ENCODE peak calls at places on chromosomes 2 and 18, in nine cellular contexts. W is lower leg skin, X is ascending aorta, T is AG09309, M is upper lobe of right lung, G is HFF-Myc, O is AG10803, J is neural progenitor cell, B is thoracic aorta. D is an unnamed sample.
A peak's percentile ranks its signal among the peaks of the same experiment; 100 is the strongest.

GRCh38 chr2:69490486-69490885 is 53.3 kb upstream of the NFU1 start:
- DNase-seq in W (no peak), X (no peak), T (no peak), M (no peak), G (no peak), O (no peak), J (no peak), B (no peak), D (no peak)

GRCh38 chr2:126855606-126856005 is 43.1 kb upstream of the TEX51 start:
- DNase-seq in W (no peak), X (no peak), T (no peak), M (peak; percentile 21), G (no peak), O (no peak), J (no peak), B (no peak), D (no peak)

GRCh38 chr2:12071343-12071742 is 324.9 kb downstream of the LPIN1 start:
- DNase-seq in W (no peak), X (no peak), T (no peak), M (no peak), G (no peak), O (no peak), J (no peak), B (no peak), D (no peak)

GRCh38 chr18:332007-332406 is 64.2 kb upstream of the THOC1 start:
- DNase-seq in W (peak; percentile 35), X (no peak), T (no peak), M (peak; percentile 69), G (peak; percentile 29), O (no peak), J (no peak), B (no peak), D (no peak)

GRCh38 chr2:121791253-121791652 is 35.8 kb downstream of the TSN start:
- DNase-seq in W (no peak), X (no peak), T (no peak), M (no peak), G (no peak), O (no peak), J (no peak), B (no peak), D (no peak)

GRCh38 chr18:64271264-64271663 is 122.4 kb upstream of the LINC00305 start:
- DNase-seq in W (no peak), X (no peak), T (no peak), M (no peak), G (no peak), O (no peak), J (no peak), B (no peak), D (no peak)

GRCh38 chr2:17272649-17273048 is 245.6 kb downstream of the RAD51AP2 start:
- DNase-seq in W (no peak), X (no peak), T (no peak), M (no peak), G (no peak), O (no peak), J (no peak), B (no peak), D (no peak)

GRCh38 chr18:46946656-46947282 is 29.4 kb downstream of the KATNAL2 start:
- DNase-seq in W (peak; percentile 61), X (peak; percentile 11), T (no peak), M (peak; percentile 86), G (peak; percentile 53), O (peak; percentile 69), J (peak; percentile 97), B (peak; percentile 30), D (peak; percentile 40)

GRCh38 chr18:23401400-23402347 is 51.4 kb upstream of the RIOK3 start:
- DNase-seq in W (no peak), X (no peak), T (no peak), M (peak; percentile 65), G (peak; percentile 32), O (peak; percentile 68), J (peak; percentile 78), B (no peak), D (peak; percentile 36)

GRCh38 chr2:228224410-228224809 is 42.9 kb upstream of the SPHKAP start:
- DNase-seq in W (no peak), X (no peak), T (no peak), M (no peak), G (no peak), O (no peak), J (no peak), B (no peak), D (peak; percentile 27)

GRCh38 chr2:201779996-201780673 is 598 bp downstream of the ALS2 start:
- DNase-seq in W (peak; percentile 22), X (no peak), T (no peak), M (no peak), G (no peak), O (peak; percentile 11), J (no peak), B (no peak), D (no peak)

GRCh38 chr2:36800381-36800780 is 103.9 kb downstream of the VIT start:
- DNase-seq in W (no peak), X (no peak), T (no peak), M (no peak), G (no peak), O (no peak), J (no peak), B (no peak), D (no peak)

GRCh38 chr18:57141208-57142129 is 5.4 kb upstream of the BOD1L2 start:
- DNase-seq in W (no peak), X (no peak), T (no peak), M (peak; percentile 73), G (no peak), O (no peak), J (no peak), B (no peak), D (no peak)

GRCh38 chr2:238127165-238128060 is 11.1 kb upstream of the KLHL30 start:
- DNase-seq in W (no peak), X (no peak), T (no peak), M (no peak), G (no peak), O (peak; percentile 31), J (peak; percentile 37), B (no peak), D (no peak)

GRCh38 chr2:90209009-90209408 is 1517.5 kb downstream of the RPIA start:
- DNase-seq in W (no peak), X (no peak), T (no peak), M (no peak), G (no peak), O (no peak), J (no peak), B (no peak), D (no peak)

GRCh38 chr2:50433635-50434034 is 598.3 kb downstream of the NRXN1 start:
- DNase-seq in W (no peak), X (no peak), T (no peak), M (no peak), G (no peak), O (no peak), J (no peak), B (no peak), D (no peak)

GRCh38 chr2:64751286-64752260 is 97.9 kb upstream of the SERTAD2 start:
- DNase-seq in W (peak; percentile 99), X (peak; percentile 98), T (no peak), M (no peak), G (no peak), O (no peak), J (no peak), B (peak; percentile 97), D (no peak)

GRCh38 chr2:3324404-3325281 is 53.0 kb downstream of the EIPR1 start:
- DNase-seq in W (no peak), X (no peak), T (no peak), M (peak; percentile 59), G (no peak), O (no peak), J (no peak), B (no peak), D (no peak)

GRCh38 chr2:3329491-3329890 is 48.1 kb downstream of the EIPR1 start:
- DNase-seq in W (no peak), X (no peak), T (no peak), M (peak; percentile 34), G (no peak), O (no peak), J (no peak), B (no peak), D (no peak)

GRCh38 chr2:3325458-3326181 is 52.0 kb downstream of the EIPR1 start:
- DNase-seq in W (no peak), X (no peak), T (no peak), M (peak; percentile 40), G (no peak), O (no peak), J (no peak), B (no peak), D (no peak)

GRCh38 chr2:3326182-3326537 is 51.5 kb downstream of the EIPR1 start:
- DNase-seq in W (no peak), X (no peak), T (no peak), M (peak; percentile 36), G (no peak), O (no peak), J (no peak), B (no peak), D (no peak)

GRCh38 chr2:3326871-3327270 is 50.7 kb downstream of the EIPR1 start:
- DNase-seq in W (no peak), X (no peak), T (no peak), M (peak; percentile 40), G (no peak), O (no peak), J (no peak), B (no peak), D (no peak)
- TF ChIP-seq CTCF in W (no peak), X (no peak), T (no peak), M (no peak), G (no peak), O (no peak), J (no peak), B (no peak), D (no peak)

GRCh38 chr2:215171151-215171550 is 32.7 kb upstream of the ABCA12 start:
- DNase-seq in W (no peak), X (no peak), T (peak; percentile 21), M (no peak), G (no peak), O (peak; percentile 5), J (no peak), B (no peak), D (no peak)
- H3K4me3 ChIP-seq in W (no peak overlapping the region), X (peak overlapping the region; percentile 4), T (peak overlapping the region; percentile 23), M (peak overlapping the region; percentile 24), G (no peak overlapping the region), O (peak overlapping the region; percentile 34), J (no peak overlapping the region), B (peak overlapping the region; percentile 62), D (no peak overlapping the region)

GRCh38 chr2:43877782-43878464 is 39.2 kb downstream of the ABCG8 start:
- DNase-seq in W (peak; percentile 43), X (no peak), T (peak; percentile 4), M (no peak), G (peak; percentile 12), O (peak; percentile 49), J (peak; percentile 78), B (no peak), D (no peak)
- TF ChIP-seq CTCF in W (no peak), X (peak; percentile 91), T (peak; percentile 96), M (peak; percentile 97), G (peak; percentile 93), O (peak; percentile 97), J (peak; percentile 95), B (peak; percentile 89), D (peak; percentile 94)

DNA sequence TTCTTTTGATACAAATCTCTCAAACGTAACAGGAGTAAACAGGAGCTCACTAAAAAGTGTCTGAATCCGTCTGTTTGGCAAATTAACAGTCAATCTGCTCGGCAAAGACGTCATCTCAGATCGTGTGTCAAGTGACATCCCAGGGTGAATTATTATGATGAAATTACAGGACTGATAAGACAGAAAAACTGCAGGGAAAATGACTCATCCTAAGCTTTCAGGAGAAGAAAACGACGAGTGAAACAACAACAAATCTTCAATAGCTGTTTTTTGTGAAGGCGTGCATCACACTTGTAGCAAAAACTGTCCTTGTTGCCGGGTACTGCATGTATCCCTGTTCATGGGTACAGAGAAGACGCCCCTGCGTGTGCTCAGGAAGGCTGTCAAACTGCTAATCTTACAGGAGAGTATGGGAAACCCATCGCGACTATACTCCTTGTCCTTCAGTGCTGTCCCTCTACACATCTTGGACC is 24.9 kb downstream of the EPB41L3 start:
- DNase-seq in W (no peak), X (no peak), T (no peak), M (no peak), G (no peak), O (peak; percentile 20), J (no peak), B (no peak), D (no peak)
- H3K4me3 ChIP-seq in W (no peak overlapping the region), X (peak overlapping the region; percentile 20), T (no peak overlapping the region), M (no peak overlapping the region), G (no peak overlapping the region), O (no peak overlapping the region), J (no peak overlapping the region), B (no peak overlapping the region), D (no peak overlapping the region)

D was measured in epithelial cell of proximal tubule.